ENCODE peak calls at places on chromosomes 13 and 19, in six cellular contexts. A is left ventricle myocardium inferior; K is cardiac muscle cell; I is ovary; P is naive thymus-derived CD4-positive, alpha-beta T cell; Z is upper lobe of right lung. Y is an unnamed sample. For H3K36me3 and H3K27me3, the result is how much of the 10 kb centered on the place peaks cover.

GRCh38 chr13:108911807-108912206 is 282.4 kb downstream of the MYO16 start:
- DNase-seq in A (no peak), K (no peak), I (no peak), P (no peak), Z (no peak), Y (no peak)

GRCh38 chr13:25796474-25796873 is 255.3 kb downstream of the SHISA2 start:
- DNase-seq in A (no peak), K (no peak), I (no peak), P (no peak), Z (no peak), Y (no peak)

GRCh38 chr13:27117158-27117557 is 54.5 kb downstream of the USP12 start:
- DNase-seq in A (no peak), K (no peak), I (no peak), P (no peak), Z (no peak), Y (no peak)

GRCh38 chr19:19900124-19900523 is 622 bp upstream of the ZNF93 start:
- DNase-seq in A (no peak), K (peak), I (no peak), P (no peak), Z (no peak), Y (peak)

GRCh38 chr13:21933001-21933400 is 262.1 kb downstream of the FGF9 start:
- DNase-seq in A (no peak), K (no peak), I (no peak), P (no peak), Z (no peak), Y (no peak)

GRCh38 chr13:20415288-20415644 is 110.4 kb downstream of the CRYL1 start:
- DNase-seq in A (no peak), K (no peak), I (no peak), P (no peak), Z (no peak), Y (peak)

GRCh38 chr13:43377955-43378354 is 354.6 kb downstream of the DNAJC15 start:
- DNase-seq in A (no peak), K (peak), I (no peak), P (no peak), Z (no peak), Y (no peak)

GRCh38 chr13:106246237-106246636 is 289.2 kb downstream of the EFNB2 start:
- DNase-seq in A (no peak), K (no peak), I (no peak), P (no peak), Z (no peak), Y (no peak)

GRCh38 chr13:49443327-49443688 is 556 bp downstream of the CAB39L start:
- DNase-seq in A (no peak), K (peak), I (no peak), P (no peak), Z (no peak), Y (peak)

GRCh38 chr13:30376426-30377311 is 45.6 kb upstream of the UBE2L5 start:
- DNase-seq in A (no peak), K (no peak), I (no peak), P (peak), Z (no peak), Y (peak)

GRCh38 chr13:30395192-30396158 is 26.8 kb upstream of the UBE2L5 start:
- DNase-seq in A (peak), K (peak), I (peak), P (peak), Z (peak), Y (peak)

GRCh38 chr13:100646030-100646673 is 28.4 kb downstream of the TMTC4 start:
- DNase-seq in A (no peak), K (peak), I (no peak), P (no peak), Z (no peak), Y (peak)

GRCh38 chr19:50695251-50696064 is 24.1 kb downstream of the SHANK1 start:
- DNase-seq in A (no peak), K (peak), I (peak), P (peak), Z (no peak), Y (peak)

GRCh38 chr13:113398963-113399754 is 35.2 kb upstream of the GRTP1 start:
- DNase-seq in A (no peak), K (no peak), I (peak), P (no peak), Z (peak), Y (peak)

GRCh38 chr19:907183-907853 is 5.7 kb downstream of the R3HDM4 start:
- DNase-seq in A (no peak), K (no peak), I (no peak), P (no peak), Z (no peak), Y (no peak)

GRCh38 chr19:58350001-58350801 is 3.1 kb downstream of the A1BG start:
- DNase-seq in A (no peak), K (peak), I (peak), P (no peak), Z (no peak), Y (peak)

GRCh38 chr13:76874466-76874865 is 11.7 kb downstream of the KCTD12 start:
- DNase-seq in A (no peak), K (no peak), I (no peak), P (no peak), Z (no peak), Y (no peak)

GRCh38 chr19:6062274-6062673 is 48.0 kb downstream of the RFX2 start:
- DNase-seq in A (no peak), K (peak), I (peak), P (no peak), Z (peak), Y (peak)

GRCh38 chr19:20278342-20278741 is 111.3 kb downstream of the ZNF486 start:
- DNase-seq in A (no peak), K (no peak), I (peak), P (no peak), Z (no peak), Y (peak)

GRCh38 chr19:44003461-44004134 is 841 bp downstream of the ZNF230 start:
- DNase-seq in A (no peak), K (peak), I (peak), P (peak), Z (peak), Y (peak)

GRCh38 chr13:99374169-99374991 is 67.2 kb upstream of the GPR183 start:
- DNase-seq in A (no peak), K (no peak), I (no peak), P (no peak), Z (no peak), Y (no peak)

GRCh38 chr13:35283856-35284255 is 192.6 kb downstream of the MAB21L1 start:
- DNase-seq in A (no peak), K (peak), I (no peak), P (no peak), Z (no peak), Y (no peak)

GRCh38 chr19:6392219-6393073 is 518 bp downstream of the GTF2F1 start:
- DNase-seq in A (no peak), K (no peak), I (no peak), P (no peak), Z (no peak), Y (peak)

GRCh38 chr19:7340959-7341837 is 7.5 kb upstream of the ARHGEF18 start:
- DNase-seq in A (peak), K (peak), I (peak), P (peak), Z (peak), Y (peak)

GRCh38 chr13:98214008-98214643 is 37.1 kb upstream of the RNF113B start:
- DNase-seq in A (no peak), K (peak), I (peak), P (no peak), Z (no peak), Y (no peak)

GRCh38 chr19:4866595-4867424 is 657 bp downstream of the PLIN3 start:
- DNase-seq in A (peak), K (peak), I (peak), P (peak), Z (peak), Y (peak)

GRCh38 chr13:23755040-23755439 is 134.2 kb downstream of the MIPEP start:
- DNase-seq in A (no peak), K (no peak), I (no peak), P (no peak), Z (no peak), Y (no peak)

GRCh38 chr19:8657869-8658268 is 27.4 kb downstream of the NFILZ start:
- DNase-seq in A (no peak), K (no peak), I (no peak), P (no peak), Z (no peak), Y (no peak)

GRCh38 chr19:8659905-8660304 is 29.5 kb downstream of the NFILZ start:
- DNase-seq in A (no peak), K (no peak), I (no peak), P (no peak), Z (no peak), Y (no peak)

GRCh38 chr19:8655340-8655709 is 24.9 kb downstream of the NFILZ start:
- DNase-seq in A (no peak), K (no peak), I (no peak), P (no peak), Z (peak), Y (peak)

DNA sequence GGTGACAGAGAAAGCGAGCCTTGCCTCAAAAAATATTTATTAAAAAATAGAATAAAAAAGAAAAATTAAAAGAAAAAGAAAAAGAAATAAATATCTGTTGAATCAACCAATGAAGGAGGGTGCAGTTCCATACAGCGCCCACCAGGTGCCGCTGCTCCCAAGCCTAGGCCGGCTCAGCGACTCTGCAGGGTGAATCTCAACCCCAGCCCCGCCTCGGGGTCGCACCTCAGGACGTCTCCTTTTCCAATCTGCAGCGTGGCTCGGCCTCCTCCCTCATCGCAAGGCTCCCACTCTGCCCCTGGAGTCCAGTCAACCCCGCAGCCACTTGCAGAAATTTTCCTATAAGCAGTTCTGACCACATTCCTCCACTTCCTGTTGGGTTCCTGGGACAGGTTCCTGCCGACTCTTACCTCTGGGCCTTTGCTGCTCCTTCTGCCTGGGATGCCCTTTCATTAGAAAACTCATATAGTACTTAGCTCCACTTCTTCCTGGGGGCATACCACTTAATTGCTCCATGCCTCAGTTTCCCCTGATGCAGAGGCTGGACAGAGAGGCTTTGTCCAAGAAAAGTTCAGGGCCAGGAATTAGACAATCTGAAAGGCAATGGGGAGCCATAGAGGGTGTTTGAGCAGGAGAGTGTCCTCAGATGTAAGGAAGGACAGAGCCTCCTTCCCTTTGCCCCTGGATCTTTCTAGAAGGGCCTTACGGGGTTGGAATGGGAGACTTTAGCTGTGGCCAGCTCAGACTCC is 24.3 kb downstream of the NFILZ start:
- DNase-seq in A (peak), K (peak), I (peak), P (peak), Z (peak), Y (peak)
- H3K4me3 ChIP-seq in A (peak), K (no peak), I (no peak), P (peak), Z (no peak), Y (no peak)

DNA sequence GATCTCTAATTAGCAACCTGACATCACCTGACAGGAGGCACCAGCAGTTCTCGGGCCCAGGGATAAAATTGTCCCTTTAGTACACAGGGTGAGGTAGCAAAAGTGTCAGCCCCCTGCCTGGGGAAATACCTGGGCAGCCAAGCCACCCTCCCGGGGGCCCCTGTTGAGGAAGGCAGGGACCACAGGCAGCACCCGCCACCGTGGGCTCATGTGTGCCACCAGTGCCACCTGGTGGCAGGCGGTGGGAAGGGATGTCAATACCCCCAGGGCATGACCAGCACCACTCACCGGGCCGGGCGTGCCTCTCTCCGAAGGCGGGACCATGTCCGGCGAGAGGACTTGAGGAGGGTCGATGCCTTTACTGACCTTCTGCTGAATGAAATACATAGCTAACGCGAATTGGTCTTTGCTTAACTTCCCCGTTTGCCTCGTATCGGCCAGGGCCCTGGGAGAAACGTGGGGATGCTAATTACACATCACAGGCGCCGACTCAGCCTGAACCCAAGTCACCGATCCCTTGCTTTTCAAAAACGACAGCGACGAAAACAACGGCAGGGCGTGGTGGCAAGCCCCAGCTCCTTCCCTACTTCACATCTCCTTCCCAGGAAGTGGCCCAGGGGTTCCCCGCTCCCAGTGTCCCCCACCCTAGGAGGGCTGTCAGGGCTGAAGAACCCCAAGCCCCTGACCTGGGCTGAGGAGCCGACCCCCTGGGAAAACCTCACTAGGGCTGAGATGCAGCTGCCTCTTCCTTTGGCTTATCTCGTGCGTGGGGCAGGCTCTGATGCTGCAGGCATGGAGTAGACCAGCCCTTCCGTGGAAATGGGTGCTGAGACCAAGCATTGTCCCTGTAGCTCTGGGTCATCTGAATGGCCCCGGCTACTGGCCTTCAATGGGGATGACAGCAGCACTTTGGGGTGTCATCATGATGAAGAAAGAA is 53.8 kb downstream of the EPS15L1 start:
- DNase-seq in A (peak), K (peak), I (peak), P (peak), Z (peak), Y (peak)
- H3K36me3 ChIP-seq in A (half or more), K (under half), I (under half), P (half or more), Z (half or more), Y (under half)

DNA sequence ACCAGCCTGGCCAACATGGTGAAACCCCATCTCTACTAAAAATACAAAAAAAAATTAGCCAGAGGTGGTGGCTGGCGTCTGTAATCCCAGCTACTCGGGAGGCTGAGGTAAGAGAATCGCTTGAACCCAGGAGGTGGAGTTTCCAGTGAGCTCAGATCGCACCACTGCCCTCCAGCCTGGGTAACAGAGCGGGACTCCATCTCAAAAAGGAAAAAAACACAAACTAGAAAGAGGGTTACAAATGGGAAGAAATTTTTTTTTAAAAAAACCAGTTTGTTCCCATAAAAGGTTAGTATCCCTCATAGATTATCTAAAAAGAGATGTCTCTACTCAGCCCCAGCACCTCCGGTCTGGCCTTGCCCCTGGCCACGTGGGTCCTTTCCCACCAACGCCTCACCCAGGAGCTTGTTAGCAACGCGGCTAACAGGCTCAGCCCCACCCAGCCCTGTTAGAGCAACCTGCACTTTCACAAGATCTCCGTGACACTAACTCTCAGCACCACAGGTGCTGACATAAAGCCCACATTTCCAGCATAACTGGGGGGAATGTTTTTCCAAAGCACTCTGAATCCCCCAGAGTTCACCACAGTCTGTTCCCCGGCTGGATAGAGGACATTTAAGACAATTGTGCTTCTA is 4.3 kb downstream of the DMKN start:
- DNase-seq in A (no peak), K (no peak), I (peak), P (peak), Z (peak), Y (peak)
- H3K27me3 ChIP-seq in A (half or more), K (under half), I (under half), P (under half), Z (under half), Y (under half)

GRCh38 chr19:46487178-46487801 is 8.4 kb downstream of the PNMA8B start:
- DNase-seq in A (no peak), K (no peak), I (no peak), P (no peak), Z (no peak), Y (no peak)
- H3K4me3 ChIP-seq in A (peak), K (peak), I (peak), P (no peak), Z (peak), Y (peak)

Y was measured in H7.